ENCODE peak calls at places on chromosome 12, in ten cellular contexts. J, Z, W, E, B, G, H, L, R and A are unnamed samples.

GRCh38 chr12:64946132-64946829 is 121.8 kb downstream of the TBC1D30 start:
- DNase-seq in J (peak), Z (no peak), W (no peak), E (peak), B (no peak), G (no peak), H (no peak), L (peak), R (no peak), A (no peak)

GRCh38 chr12:58961906-58962305 is 41.6 kb upstream of the LRIG3 start:
- DNase-seq in J (no peak), Z (no peak), W (no peak), E (no peak), B (no peak), G (no peak), H (no peak), L (peak), R (no peak), A (no peak)

GRCh38 chr12:102120564-102120873 is 536 bp downstream of the PARPBP start:
- DNase-seq in J (no peak), Z (no peak), W (no peak), E (no peak), B (peak), G (no peak), H (no peak), L (no peak), R (no peak), A (no peak)

GRCh38 chr12:108634225-108634795 is 616 bp upstream of the SELPLG start:
- DNase-seq in J (no peak), Z (no peak), W (no peak), E (no peak), B (no peak), G (peak), H (peak), L (no peak), R (peak), A (no peak)

GRCh38 chr12:71938728-71939385 is at the start of gene TPH2:
- DNase-seq in J (no peak), Z (no peak), W (peak), E (peak), B (peak), G (no peak), H (peak), L (peak), R (no peak), A (peak)

GRCh38 chr12:128644664-128645296 is 179.0 kb downstream of the SLC15A4 start:
- DNase-seq in J (no peak), Z (no peak), W (peak), E (peak), B (peak), G (no peak), H (peak), L (no peak), R (no peak), A (no peak)

GRCh38 chr12:19707948-19708409 is 268.7 kb downstream of the AEBP2 start:
- DNase-seq in J (no peak), Z (no peak), W (no peak), E (no peak), B (no peak), G (no peak), H (no peak), L (peak), R (no peak), A (no peak)

GRCh38 chr12:94767971-94768370 is 117.6 kb upstream of the TMCC3 start:
- DNase-seq in J (no peak), Z (no peak), W (no peak), E (no peak), B (no peak), G (no peak), H (no peak), L (peak), R (no peak), A (no peak)

GRCh38 chr12:29429999-29430698 is 49.2 kb upstream of the ERGIC2 start:
- DNase-seq in J (no peak), Z (no peak), W (no peak), E (no peak), B (peak), G (peak), H (no peak), L (no peak), R (no peak), A (no peak)

GRCh38 chr12:103013741-103014140 is 56.3 kb downstream of the ASCL1 start:
- DNase-seq in J (no peak), Z (no peak), W (no peak), E (no peak), B (no peak), G (no peak), H (no peak), L (no peak), R (no peak), A (no peak)

GRCh38 chr12:26229910-26230309 is 34.5 kb downstream of the SSPN start:
- DNase-seq in J (no peak), Z (no peak), W (no peak), E (no peak), B (no peak), G (no peak), H (no peak), L (no peak), R (no peak), A (no peak)

GRCh38 chr12:27969011-27969900 is 3.3 kb downstream of the PTHLH start:
- DNase-seq in J (peak), Z (no peak), W (peak), E (no peak), B (peak), G (peak), H (no peak), L (peak), R (no peak), A (no peak)
- TF ChIP-seq CTCF in J (no peak), Z (peak), W (peak), E (no peak), B (no peak), G (no peak), H (no peak), L (peak), R (no peak), A (peak)

GRCh38 chr12:8949525-8950286 is at the start of gene M6PR:
- DNase-seq in J (peak), Z (peak), W (peak), E (peak), B (peak), G (peak), H (peak), L (peak), R (peak), A (peak)
- TF ChIP-seq CTCF in J (peak), Z (peak), W (peak), E (peak), B (peak), G (peak), H (peak), L (peak), R (peak), A (peak)

GRCh38 chr12:120358412-120359158 is 10.4 kb downstream of the MSI1 start:
- DNase-seq in J (no peak), Z (no peak), W (no peak), E (no peak), B (peak), G (no peak), H (no peak), L (no peak), R (peak), A (no peak)
- TF ChIP-seq CTCF in J (no peak), Z (no peak), W (no peak), E (no peak), B (peak), G (no peak), H (no peak), L (no peak), R (no peak), A (peak)

GRCh38 chr12:6063379-6063735 is 61.1 kb downstream of the VWF start:
- DNase-seq in J (no peak), Z (no peak), W (no peak), E (no peak), B (no peak), G (no peak), H (no peak), L (no peak), R (no peak), A (no peak)
- TF ChIP-seq CTCF in J (no peak), Z (no peak), W (no peak), E (peak), B (no peak), G (no peak), H (no peak), L (no peak), R (no peak), A (no peak)

GRCh38 chr12:47178014-47178413 is 98.3 kb upstream of the AMIGO2 start:
- DNase-seq in J (no peak), Z (no peak), W (no peak), E (no peak), B (no peak), G (no peak), H (no peak), L (no peak), R (no peak), A (no peak)
- TF ChIP-seq CTCF in J (no peak), Z (no peak), W (no peak), E (no peak), B (no peak), G (no peak), H (no peak), L (no peak), R (no peak), A (no peak)

GRCh38 chr12:116673713-116674112 is 64.2 kb downstream of the SPRING1 start:
- DNase-seq in J (no peak), Z (no peak), W (no peak), E (peak), B (peak), G (no peak), H (peak), L (no peak), R (no peak), A (no peak)
- TF ChIP-seq CTCF in J (no peak), Z (no peak), W (no peak), E (no peak), B (peak), G (no peak), H (no peak), L (no peak), R (no peak), A (no peak)

GRCh38 chr12:2879853-2880252 is 2.8 kb downstream of the RHNO1 start:
- DNase-seq in J (no peak), Z (no peak), W (no peak), E (no peak), B (no peak), G (no peak), H (no peak), L (no peak), R (no peak), A (no peak)

GRCh38 chr12:2876431-2877046 is 435 bp downstream of the FOXM1 start:
- DNase-seq in J (no peak), Z (no peak), W (no peak), E (no peak), B (no peak), G (no peak), H (peak), L (no peak), R (no peak), A (no peak)

GRCh38 chr12:2877047-2877958 is at the start of the genes FOXM1 and RHNO1:
- DNase-seq in J (peak), Z (peak), W (peak), E (peak), B (peak), G (peak), H (peak), L (peak), R (peak), A (peak)

GRCh38 chr12:2877959-2878732 is 1.1 kb downstream of the RHNO1 start:
- DNase-seq in J (no peak), Z (no peak), W (no peak), E (no peak), B (peak), G (no peak), H (peak), L (peak), R (peak), A (no peak)
- TF ChIP-seq CTCF in J (no peak), Z (no peak), W (no peak), E (no peak), B (no peak), G (no peak), H (no peak), L (no peak), R (no peak), A (no peak)

GRCh38 chr12:31222620-31223222 is 103.2 kb downstream of the SINHCAF start:
- DNase-seq in J (no peak), Z (no peak), W (no peak), E (no peak), B (no peak), G (no peak), H (no peak), L (no peak), R (no peak), A (no peak)
- TF ChIP-seq CTCF in J (no peak), Z (no peak), W (no peak), E (no peak), B (no peak), G (no peak), H (no peak), L (no peak), R (no peak), A (no peak)

GRCh38 chr12:89354630-89354931 is 2.3 kb upstream of the DUSP6 start:
- DNase-seq in J (no peak), Z (no peak), W (no peak), E (peak), B (no peak), G (no peak), H (peak), L (peak), R (no peak), A (no peak)

GRCh38 chr12:89357297-89357730 is 5.0 kb upstream of the DUSP6 start:
- DNase-seq in J (no peak), Z (no peak), W (peak), E (peak), B (peak), G (no peak), H (no peak), L (no peak), R (no peak), A (no peak)

GRCh38 chr12:89353823-89354629 is 1.7 kb upstream of the DUSP6 start:
- DNase-seq in J (peak), Z (no peak), W (peak), E (peak), B (peak), G (peak), H (peak), L (peak), R (peak), A (peak)

GRCh38 chr12:89356069-89356665 is 3.9 kb upstream of the DUSP6 start:
- DNase-seq in J (no peak), Z (no peak), W (no peak), E (no peak), B (no peak), G (no peak), H (no peak), L (no peak), R (no peak), A (no peak)

GRCh38 chr12:89355243-89356068 is 3.2 kb upstream of the DUSP6 start:
- DNase-seq in J (no peak), Z (no peak), W (no peak), E (no peak), B (peak), G (no peak), H (no peak), L (no peak), R (no peak), A (no peak)
- TF ChIP-seq CTCF in J (no peak), Z (peak), W (peak), E (no peak), B (peak), G (no peak), H (no peak), L (peak), R (no peak), A (peak)

GRCh38 chr12:104960464-104960863 is 2.4 kb upstream of the SLC41A2 start:
- DNase-seq in J (no peak), Z (no peak), W (no peak), E (no peak), B (no peak), G (no peak), H (no peak), L (no peak), R (no peak), A (no peak)

GRCh38 chr12:104958009-104958945 is at the start of gene SLC41A2:
- DNase-seq in J (peak), Z (peak), W (peak), E (peak), B (peak), G (peak), H (peak), L (peak), R (peak), A (peak)

GRCh38 chr12:104956870-104957301 is 1.2 kb downstream of the SLC41A2 start:
- DNase-seq in J (no peak), Z (no peak), W (no peak), E (no peak), B (no peak), G (no peak), H (no peak), L (peak), R (no peak), A (no peak)

GRCh38 chr12:104957388-104958008 is 592 bp downstream of the SLC41A2 start:
- DNase-seq in J (no peak), Z (no peak), W (no peak), E (peak), B (no peak), G (peak), H (peak), L (no peak), R (no peak), A (no peak)

GRCh38 chr12:104958946-104959841 is 1.1 kb upstream of the SLC41A2 start:
- DNase-seq in J (no peak), Z (no peak), W (no peak), E (peak), B (no peak), G (no peak), H (no peak), L (peak), R (no peak), A (no peak)
- TF ChIP-seq CTCF in J (no peak), Z (no peak), W (no peak), E (no peak), B (no peak), G (no peak), H (no peak), L (no peak), R (no peak), A (no peak)